ENCODE peak calls at places on chromosomes 5 and 9, in seven cellular contexts. H is lung, Z is transverse colon, M is A673, R is OCI-LY7, B is PC-9, V is cardiac muscle cell. T is an unnamed sample.

GRCh38 chr9:78234810-78235209 is 1.1 kb upstream of the CEP78 start:
- DNase-seq in V (no peak), H (no peak), M (peak; percentile 35), R (no peak), B (no peak), Z (no peak), T (peak; percentile 47)

GRCh38 chr5:133006653-133007052 is 19.7 kb downstream of the ZCCHC10 start:
- DNase-seq in B (no peak), V (no peak), H (no peak), R (no peak), M (no peak), Z (no peak), T (peak; percentile 34)

GRCh38 chr9:105344283-105344682 is 99.8 kb downstream of the SLC44A1 start:
- DNase-seq in M (no peak), V (no peak), B (no peak), H (no peak), R (no peak), Z (no peak), T (peak; percentile 34)

GRCh38 chr5:71740015-71740753 is 21.1 kb downstream of the CARTPT start:
- DNase-seq in Z (no peak), R (no peak), V (no peak), M (no peak), B (no peak), H (no peak), T (no peak)

GRCh38 chr9:87386490-87386889 is 111.2 kb upstream of the DAPK1 start:
- DNase-seq in H (no peak), R (no peak), V (no peak), Z (no peak), B (peak; percentile 84), M (no peak), T (no peak)

GRCh38 chr9:124899845-124900244 is 37.9 kb downstream of the ARPC5L start:
- DNase-seq in H (no peak), V (no peak), R (no peak), Z (no peak), M (no peak), B (no peak), T (no peak)

GRCh38 chr5:103373576-103374472 is 115.3 kb downstream of the MACIR start:
- DNase-seq in B (no peak), R (no peak), Z (no peak), M (no peak), V (peak; percentile 33), H (no peak), T (no peak)

GRCh38 chr9:136941231-136942111 is 3.1 kb downstream of the FBXW5 start:
- DNase-seq in B (no peak), V (no peak), R (no peak), Z (no peak), M (no peak), H (no peak), T (no peak)

GRCh38 chr9:128903871-128904371 is 16.9 kb upstream of the PHYHD1 start:
- DNase-seq in H (no peak), V (no peak), B (peak; percentile 53), R (no peak), M (no peak), Z (no peak), T (no peak)

GRCh38 chr9:18544456-18544855 is 70.5 kb downstream of the ADAMTSL1 start:
- DNase-seq in H (no peak), V (no peak), R (no peak), M (no peak), Z (no peak), B (no peak), T (no peak)

GRCh38 chr9:130884111-130884531 is 12.5 kb downstream of the QRFP start:
- DNase-seq in M (no peak), B (no peak), Z (no peak), V (no peak), H (no peak), R (no peak), T (no peak)

GRCh38 chr5:135245521-135246499 is 153.2 kb downstream of the MACROH2A1 start:
- DNase-seq in M (no peak), B (peak; percentile 78), V (no peak), H (no peak), R (no peak), Z (no peak), T (peak; percentile 68)

GRCh38 chr5:9502435-9502834 is 43.4 kb downstream of the SEMA5A start:
- DNase-seq in H (no peak), R (no peak), Z (no peak), V (peak; percentile 69), M (no peak), B (no peak), T (no peak)

GRCh38 chr5:168096525-168096924 is 194.9 kb upstream of the WWC1 start:
- DNase-seq in H (no peak), Z (no peak), V (no peak), B (no peak), M (no peak), R (no peak), T (no peak)

GRCh38 chr5:114360816-114361723 is 800 bp upstream of the KCNN2 start:
- DNase-seq in M (peak; percentile 10), R (no peak), H (no peak), V (peak; percentile 83), B (no peak), Z (no peak), T (peak; percentile 51)

GRCh38 chr5:76544268-76544926 is 78.8 kb downstream of the F2RL2 start:
- DNase-seq in Z (peak; percentile 70), R (peak; percentile 61), B (no peak), H (no peak), M (peak; percentile 81), V (peak; percentile 35), T (no peak)

GRCh38 chr9:19934301-19934868 is 145.5 kb upstream of the SLC24A2 start:
- DNase-seq in V (no peak), M (no peak), Z (peak; percentile 17), R (no peak), B (no peak), H (no peak), T (peak; percentile 56)

GRCh38 chr5:52989025-52989780 is at the start of gene ITGA2:
- DNase-seq in B (peak; percentile 62), V (peak; percentile 62), M (peak; percentile 33), H (peak; percentile 66), R (no peak), Z (peak; percentile 81), T (peak; percentile 74)

GRCh38 chr9:87889065-87889881 is 6.6 kb downstream of the SPATA31E1 start:
- DNase-seq in Z (no peak), R (no peak), M (no peak), V (no peak), H (no peak), B (no peak), T (no peak)

GRCh38 chr5:65946198-65946745 is 19.9 kb downstream of the ERBIN start:
- DNase-seq in V (no peak), H (no peak), Z (no peak), R (no peak), B (no peak), M (no peak), T (no peak)

GRCh38 chr5:34657550-34657921 is 1.4 kb downstream of the RAI14 start:
- DNase-seq in M (peak; percentile 11), V (peak; percentile 44), R (no peak), H (no peak), Z (peak; percentile 13), B (no peak), T (peak; percentile 75)

DNA sequence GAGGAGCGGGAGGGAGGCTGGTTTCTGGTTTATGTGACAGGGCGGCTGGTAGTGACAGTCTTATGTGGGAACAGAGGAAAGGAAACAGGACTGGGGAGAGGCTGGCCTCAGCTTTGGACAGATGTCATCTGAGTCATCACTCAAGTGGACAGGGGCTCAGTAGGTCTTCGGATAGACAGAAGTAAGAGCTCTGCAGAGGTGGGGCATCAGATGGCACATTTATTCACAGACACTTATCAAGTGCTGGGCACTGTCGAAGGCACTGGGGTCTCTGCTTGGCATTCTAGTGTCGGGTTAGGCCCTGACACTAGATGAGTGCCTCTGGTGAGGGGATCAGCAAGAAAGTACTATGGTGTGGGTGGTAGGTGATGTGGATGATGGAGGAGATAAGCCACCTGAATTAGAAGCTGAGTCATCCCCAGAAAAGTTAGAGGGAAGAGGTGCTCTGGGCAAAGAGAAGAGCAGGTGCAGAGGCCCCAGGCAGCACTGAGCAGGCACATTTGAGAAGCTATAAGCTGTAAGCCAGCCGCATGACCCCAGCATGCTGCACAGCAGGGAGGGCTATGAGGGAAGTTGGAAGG is 27.4 kb downstream of the MAML1 start:
- DNase-seq in M (no peak), R (no peak), Z (no peak), B (no peak), V (no peak), H (no peak), T (no peak)
- H3K4me1 ChIP-seq in M (peaks cover 31% of the 10 kb centered on the region), R (peaks cover 17% of the 10 kb centered on the region), Z (peaks cover 29% of the 10 kb centered on the region), B (peaks cover 47% of the 10 kb centered on the region), V (peaks cover 62% of the 10 kb centered on the region), H (peaks cover 17% of the 10 kb centered on the region), T (peaks cover 49% of the 10 kb centered on the region)

DNA sequence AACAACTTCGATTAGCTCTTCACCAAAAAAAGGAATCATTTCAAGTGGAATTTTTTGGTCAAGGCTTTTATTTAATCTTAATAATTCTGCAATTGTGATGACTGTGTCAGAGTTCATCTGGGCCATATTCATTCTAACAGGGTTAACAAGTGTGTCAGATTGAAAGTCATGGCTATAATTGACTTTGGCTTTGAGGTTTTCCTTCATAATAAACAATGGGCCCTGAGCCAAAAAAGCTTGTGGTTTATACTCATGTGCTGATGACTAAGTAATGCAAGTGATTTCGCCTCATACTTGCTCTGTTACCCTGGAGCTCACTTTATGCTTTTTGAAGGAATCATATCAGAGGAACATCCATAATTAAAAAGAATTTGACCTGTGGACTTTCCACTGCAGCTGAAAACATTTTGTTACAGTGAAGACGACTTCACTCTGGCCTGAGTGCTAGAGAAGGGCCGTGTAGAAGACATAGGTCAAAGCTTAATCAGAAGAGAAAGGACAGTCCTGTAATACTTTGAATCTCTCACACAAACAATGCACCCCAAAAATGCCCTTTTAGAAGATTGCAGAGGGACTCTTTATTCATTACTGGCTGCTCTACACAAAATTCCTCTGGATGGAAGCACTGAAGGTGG is 101.7 kb downstream of the GDNF start:
- DNase-seq in R (no peak), Z (no peak), B (peak; percentile 89), H (no peak), M (peak; percentile 86), V (no peak), T (peak; percentile 93)
- H3K4me3 ChIP-seq in R (no peak overlapping the region), Z (no peak overlapping the region), B (no peak overlapping the region), H (no peak overlapping the region), M (no peak overlapping the region), V (no peak overlapping the region), T (peak overlapping the region; percentile 68)

GRCh38 chr5:158502686-158503085 is 597.0 kb downstream of the EBF1 start:
- DNase-seq in V (no peak), Z (no peak), H (no peak), R (no peak), B (no peak), M (no peak), T (no peak)
- H3K9me3 ChIP-seq in V (no peaks in the 10 kb centered on the region), Z (no peaks in the 10 kb centered on the region), H (peaks cover 4% of the 10 kb centered on the region), R (peaks cover 31% of the 10 kb centered on the region), B (peaks cover 3% of the 10 kb centered on the region), M (peaks cover 11% of the 10 kb centered on the region), T (peaks cover 17% of the 10 kb centered on the region)

DNA sequence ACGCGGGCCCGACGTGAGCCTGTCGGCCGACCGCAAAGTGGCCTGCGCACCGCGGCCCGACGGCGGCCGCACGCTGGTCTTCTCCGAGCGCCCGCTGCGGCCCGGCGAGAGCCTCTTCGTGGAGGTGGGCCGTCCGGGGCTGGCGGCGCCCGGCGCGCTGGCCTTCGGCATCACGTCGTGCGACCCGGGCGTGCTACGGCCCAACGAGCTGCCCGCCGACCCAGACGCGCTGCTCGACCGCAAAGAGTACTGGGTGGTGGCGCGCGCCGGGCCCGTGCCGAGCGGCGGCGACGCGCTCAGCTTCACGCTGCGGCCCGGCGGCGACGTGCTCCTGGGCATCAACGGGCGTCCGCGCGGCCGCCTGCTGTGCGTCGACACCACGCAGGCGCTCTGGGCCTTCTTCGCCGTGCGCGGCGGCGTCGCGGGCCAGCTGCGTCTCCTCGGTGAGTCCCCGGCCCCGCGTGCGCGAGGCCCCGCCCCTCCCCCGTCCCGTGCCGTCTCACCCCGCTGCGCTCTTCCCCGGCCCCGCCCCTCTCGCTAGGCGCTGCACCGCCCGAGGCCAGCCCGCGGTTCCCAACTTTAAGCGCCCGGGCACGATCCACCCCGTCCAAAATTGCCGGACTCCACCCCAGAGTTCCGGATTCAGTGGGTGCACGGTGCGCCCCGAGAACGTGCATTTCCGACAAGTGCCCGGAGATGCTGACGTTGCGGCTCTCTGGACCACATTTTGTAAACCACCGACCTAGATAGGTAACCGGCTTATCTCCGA is 42.8 kb downstream of the NEURL1B start:
- DNase-seq in V (no peak), Z (no peak), M (no peak), B (no peak), R (no peak), H (no peak), T (no peak)
- H3K4me1 ChIP-seq in V (peaks cover 25% of the 10 kb centered on the region), Z (peaks cover 26% of the 10 kb centered on the region), M (no peaks in the 10 kb centered on the region), B (peaks cover 32% of the 10 kb centered on the region), R (no peaks in the 10 kb centered on the region), H (peaks cover 3% of the 10 kb centered on the region), T (no peaks in the 10 kb centered on the region)

T was measured in adipocyte.